ENCODE peak calls at places on chromosomes 2 and 18, in four cellular contexts. S is WTC11, U is K562, V is GM12878. H is an unnamed sample.

GRCh38 chr2:67888351-67889005 is 174.3 kb downstream of the C1D start:
- DNase-seq in U (no peak), V (no peak), S (no peak), H (no peak)

GRCh38 chr18:44325903-44326650 is 354.6 kb upstream of the SETBP1 start:
- DNase-seq in S (peak; percentile 81), U (peak; percentile 1), V (no peak), H (peak; percentile 42)

GRCh38 chr2:51758080-51758479 is 726.1 kb upstream of the NRXN1 start:
- DNase-seq in S (no peak), U (no peak), V (no peak), H (no peak)

GRCh38 chr2:144836635-144837350 is 316.9 kb upstream of the ZEB2 start:
- DNase-seq in V (no peak), U (no peak), S (no peak), H (no peak)

GRCh38 chr2:101435011-101435862 is 39.7 kb downstream of the RFX8 start:
- DNase-seq in U (no peak), V (no peak), S (peak; percentile 67), H (no peak)

GRCh38 chr2:11697103-11697871 is 27.3 kb upstream of the NTSR2 start:
- DNase-seq in S (no peak), V (no peak), U (no peak), H (peak; percentile 82)

GRCh38 chr2:186648130-186648529 is 45.7 kb upstream of the FAM171B start:
- DNase-seq in U (no peak), S (no peak), V (no peak), H (no peak)

GRCh38 chr2:46134531-46135229 is 162.5 kb upstream of the EPAS1 start:
- DNase-seq in V (no peak), U (peak; percentile 27), S (no peak), H (no peak)

GRCh38 chr2:113219525-113219888 is 45.7 kb downstream of the PSD4 start:
- DNase-seq in S (no peak), U (no peak), V (no peak), H (no peak)

GRCh38 chr2:182999348-183000028 is 38.8 kb downstream of the NCKAP1 start:
- DNase-seq in U (no peak), V (no peak), S (no peak), H (no peak)

GRCh38 chr2:190856985-190857384 is 23.6 kb upstream of the GLS start:
- DNase-seq in U (no peak), S (no peak), V (no peak), H (no peak)

GRCh38 chr2:240325654-240326031 is 109.8 kb upstream of the GPC1 start:
- DNase-seq in V (no peak), U (no peak), S (no peak), H (peak; percentile 82)

GRCh38 chr2:30662268-30663131 is 144.7 kb downstream of the CAPN13 start:
- DNase-seq in S (no peak), V (no peak), U (no peak), H (no peak)

GRCh38 chr2:109460553-109461324 is 153.0 kb downstream of the SEPTIN10 start:
- DNase-seq in U (no peak), S (no peak), V (no peak), H (no peak)

GRCh38 chr18:45664824-45665763 is 49.8 kb downstream of the SLC14A2 start:
- DNase-seq in S (peak; percentile 70), V (no peak), U (peak; percentile 66), H (peak; percentile 71)

GRCh38 chr2:29115797-29116781 is 874 bp downstream of the CLIP4 start:
- DNase-seq in V (peak; percentile 78), S (peak; percentile 21), U (no peak), H (peak; percentile 68)

GRCh38 chr18:47619771-47620170 is 310.7 kb downstream of the SMAD2 start:
- DNase-seq in U (no peak), S (no peak), V (no peak), H (no peak)

GRCh38 chr2:127577503-127577902 is 42.0 kb downstream of the MYO7B start:
- DNase-seq in U (no peak), V (no peak), S (no peak), H (no peak)

GRCh38 chr2:8753609-8754008 is 71.8 kb downstream of the ID2 start:
- DNase-seq in S (no peak), V (peak; percentile 19), U (no peak), H (no peak)

GRCh38 chr2:236972491-236973379 is 113.0 kb upstream of the COPS8 start:
- DNase-seq in V (no peak), S (peak; percentile 39), U (no peak), H (no peak)

GRCh38 chr2:69298261-69298660 is 88.8 kb downstream of the GFPT1 start:
- DNase-seq in U (no peak), S (no peak), V (no peak), H (no peak)

GRCh38 chr2:176093145-176093888 is 796 bp downstream of the HOXD13 start:
- DNase-seq in S (no peak), U (no peak), V (no peak), H (peak; percentile 73)

GRCh38 chr2:190528521-190529001 is 6.0 kb downstream of the NEMP2 start:
- DNase-seq in U (no peak), V (no peak), S (no peak), H (no peak)

GRCh38 chr2:38666578-38666926 is 638 bp downstream of the GALM start:
- DNase-seq in V (no peak), S (no peak), U (peak; percentile 50), H (no peak)

GRCh38 chr2:36650031-36650430 is 46.5 kb upstream of the VIT start:
- DNase-seq in S (no peak), U (peak; percentile 24), V (no peak), H (no peak)

GRCh38 chr2:78417355-78417754 is 608.1 kb upstream of the REG3G start:
- DNase-seq in S (no peak), U (no peak), V (no peak), H (peak; percentile 3)

GRCh38 chr2:10079192-10079930 is 850 bp downstream of the CYS1 start:
- DNase-seq in S (peak; percentile 36), U (no peak), V (no peak), H (peak; percentile 89)

GRCh38 chr2:176082885-176083731 is 654 bp downstream of the EVX2 start:
- DNase-seq in S (peak; percentile 65), U (no peak), V (no peak), H (peak; percentile 49)

GRCh38 chr2:127877626-127878025 is 8.1 kb downstream of the AMMECR1L start:
- DNase-seq in S (no peak), U (no peak), V (no peak), H (no peak)

GRCh38 chr2:109322111-109322510 is 193.1 kb downstream of the SH3RF3 start:
- DNase-seq in V (no peak), U (no peak), S (no peak), H (no peak)

GRCh38 chr2:170123593-170123992 is 54.4 kb upstream of the MYO3B start:
- DNase-seq in S (no peak), V (no peak), U (no peak), H (no peak)

GRCh38 chr2:225033440-225034390 is 8.6 kb downstream of the DOCK10 start:
- DNase-seq in S (no peak), V (no peak), U (no peak), H (no peak)

DNA sequence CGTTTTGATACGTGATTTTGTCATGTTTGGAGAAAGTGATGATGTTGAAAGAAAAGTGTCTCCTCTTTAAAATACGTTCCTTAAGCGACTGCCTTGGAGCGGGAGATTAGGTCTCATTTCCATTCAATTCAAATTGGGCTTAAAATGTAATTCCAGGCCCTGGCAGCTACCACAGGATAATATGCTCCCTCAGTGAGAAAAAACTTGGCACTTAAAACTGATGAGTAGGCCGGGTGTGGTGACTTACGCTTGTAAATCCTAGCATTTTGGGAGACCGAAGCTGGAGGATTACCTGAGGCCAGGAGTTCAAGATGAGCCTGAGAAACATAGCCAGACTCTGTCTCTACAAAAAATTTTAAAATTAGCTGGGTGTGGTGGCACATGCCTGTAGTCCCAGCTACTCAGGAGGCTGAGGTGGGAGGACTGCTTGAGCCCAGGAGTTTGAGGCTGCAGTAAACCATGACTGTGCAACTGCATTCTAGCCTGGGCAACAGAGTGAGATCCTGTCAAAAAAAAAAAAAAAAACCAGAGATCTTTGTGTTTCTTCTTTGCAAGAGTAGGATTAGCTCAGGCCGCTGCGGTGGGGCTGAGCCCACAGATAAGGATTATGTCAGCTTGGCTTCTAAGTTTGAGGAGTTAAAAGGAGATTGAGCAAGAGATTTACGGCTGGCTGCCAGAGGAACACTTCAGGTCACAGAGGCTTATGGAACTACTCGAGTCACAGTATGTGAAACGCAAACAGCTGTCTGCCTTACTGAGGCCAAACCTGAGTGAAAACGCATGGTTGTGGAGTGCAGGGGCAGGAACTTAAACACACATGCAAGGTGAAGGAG is 146.5 kb upstream of the L3MBTL4 start:
- DNase-seq in U (peak; percentile 64), S (no peak), V (no peak), H (no peak)
- TF ChIP-seq USF1 in U (no peak), S (no peak), V (no peak), H (no peak)

GRCh38 chr2:163157891-163158511 is 319.4 kb upstream of the KCNH7 start:
- DNase-seq in S (no peak), V (no peak), U (no peak), H (no peak)

GRCh38 chr2:163155925-163156324 is 317.4 kb upstream of the KCNH7 start:
- DNase-seq in S (no peak), U (no peak), V (no peak), H (no peak)

GRCh38 chr2:163157411-163157810 is 318.8 kb upstream of the KCNH7 start:
- DNase-seq in S (no peak), U (no peak), V (no peak), H (no peak)

DNA sequence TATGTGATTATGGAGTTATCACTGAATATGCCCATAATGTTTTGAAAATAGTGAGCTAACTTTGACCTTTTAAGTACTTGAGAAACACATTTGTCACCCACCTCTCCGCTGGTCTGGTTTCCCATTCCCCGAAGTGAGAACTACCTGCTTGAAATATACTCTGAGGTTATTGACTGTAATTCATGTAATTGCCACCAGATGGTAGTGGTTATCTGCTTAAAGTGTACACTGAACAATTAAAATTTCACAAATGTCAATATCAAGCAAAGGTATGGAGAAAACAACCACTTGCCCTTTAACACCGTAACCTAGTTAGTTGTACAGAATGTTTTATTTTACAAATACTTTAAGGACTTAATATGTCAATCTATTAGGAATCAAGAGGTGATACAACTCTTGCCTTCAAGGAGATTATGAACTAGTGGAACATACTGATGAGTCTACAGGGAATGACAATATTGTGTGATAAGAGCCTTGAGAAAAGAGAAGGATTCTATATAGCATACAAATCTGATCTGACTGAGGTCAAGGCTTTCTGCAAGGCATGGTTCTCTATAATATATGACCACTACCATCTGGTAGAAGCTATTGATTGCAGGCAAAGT is 316.8 kb upstream of the KCNH7 start:
- DNase-seq in S (no peak), V (peak; percentile 3), U (peak; percentile 24), H (peak; percentile 33)
- TF ChIP-seq USF1 in S (no peak), V (no peak), U (no peak), H (no peak)

DNA sequence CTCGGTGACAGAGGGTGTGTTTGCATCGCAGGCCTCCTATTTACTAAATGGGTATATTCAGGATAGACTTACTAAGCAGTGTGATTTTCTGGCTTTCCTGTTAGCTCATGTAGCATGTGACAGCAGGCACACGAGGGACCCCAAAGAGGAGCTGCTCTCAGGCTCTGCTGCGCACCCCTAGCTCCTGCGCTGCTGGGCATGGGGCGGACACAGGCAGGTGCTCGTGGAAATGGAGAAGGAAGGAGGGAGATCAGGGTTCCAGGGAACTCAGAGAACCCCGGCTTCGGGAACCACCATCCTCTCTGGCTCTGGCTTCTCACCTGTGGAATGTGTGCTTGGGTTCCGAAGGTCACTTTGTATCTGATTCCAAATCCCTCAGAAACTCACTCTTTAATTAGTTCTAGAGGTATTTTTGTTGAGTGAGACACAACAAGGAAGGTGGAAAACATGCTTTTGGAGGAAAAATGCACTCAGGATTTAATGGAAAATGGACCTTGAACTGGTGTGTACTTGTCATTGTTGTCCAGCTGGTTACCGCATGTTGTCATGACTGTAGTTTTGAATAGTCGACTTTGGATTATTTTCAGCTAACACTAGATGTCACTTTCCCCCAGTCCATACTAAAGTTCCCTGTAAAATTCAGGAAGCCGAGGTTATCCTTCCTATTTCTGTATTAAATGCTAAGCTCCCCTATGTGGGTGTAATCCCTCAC is 3.5 kb downstream of the SNTG2 start:
- DNase-seq in V (no peak), S (no peak), U (no peak), H (peak; percentile 71)
- TF ChIP-seq USF1 in V (no peak), S (no peak), U (no peak), H (no peak)

GRCh38 chr2:218839893-218840292 is 8.3 kb upstream of the PRKAG3 start:
- DNase-seq in V (no peak), U (no peak), S (no peak), H (no peak)
- TF ChIP-seq USF1 in V (no peak), U (no peak), S (no peak), H (no peak)

H was measured in SK-N-SH.